ENCODE peak calls at places on chromosomes 5 and 9, in nine cellular contexts. A is RPMI8226, W is Peyer's patch, R is cerebellar cortex, P is T-helper 2 cell, V is GM23248, E is H7, L is naive B cell, Z is NCI-H1694 treated with DMSO at 0.1 percent for 48 hours. D is an unnamed sample.

GRCh38 chr5:132671000-132671399 is 2.8 kb upstream of the IL4 start:
- DNase-seq in A (no peak), W (no peak), R (no peak), P (no peak), V (no peak), E (no peak), L (no peak), Z (no peak), D (no peak)

GRCh38 chr5:147836439-147836838 is 5.0 kb upstream of the SPINK1 start:
- DNase-seq in A (no peak), W (no peak), R (no peak), P (no peak), V (no peak), E (no peak), L (no peak), Z (no peak), D (no peak)

GRCh38 chr5:154487541-154487940 is 9.5 kb upstream of the HAND1 start:
- DNase-seq in A (no peak), W (no peak), R (no peak), P (peak; percentile 75), V (no peak), E (no peak), L (no peak), Z (no peak), D (no peak)

GRCh38 chr5:1523793-1524480 is at the start of gene LPCAT1:
- DNase-seq in A (peak; percentile 89), W (peak; percentile 89), R (peak; percentile 62), P (peak; percentile 87), V (peak; percentile 91), E (peak; percentile 97), L (peak; percentile 84), Z (peak; percentile 75), D (peak; percentile 88)

GRCh38 chr5:77483662-77484061 is 8.5 kb downstream of the WDR41 start:
- DNase-seq in A (no peak), W (no peak), R (no peak), P (no peak), V (no peak), E (no peak), L (no peak), Z (no peak), D (no peak)

GRCh38 chr9:72996684-72997314 is 43.9 kb upstream of the ALDH1A1 start:
- DNase-seq in A (no peak), W (no peak), R (no peak), P (no peak), V (peak; percentile 48), E (no peak), L (no peak), Z (no peak), D (no peak)

GRCh38 chr9:134970719-134971118 is 53.0 kb upstream of the FCN1 start:
- DNase-seq in A (peak; percentile 42), W (no peak), R (no peak), P (no peak), V (no peak), E (no peak), L (no peak), Z (no peak), D (no peak)

GRCh38 chr5:37400501-37400900 is 21.4 kb downstream of the WDR70 start:
- DNase-seq in A (no peak), W (no peak), R (no peak), P (no peak), V (no peak), E (no peak), L (no peak), Z (no peak), D (no peak)

GRCh38 chr5:106094128-106094726 is 1576.5 kb downstream of the EFNA5 start:
- DNase-seq in A (peak; percentile 10), W (no peak), R (no peak), P (no peak), V (peak; percentile 44), E (no peak), L (no peak), Z (peak; percentile 86), D (no peak)

GRCh38 chr5:172736524-172737135 is 34.4 kb downstream of the DUSP1 start:
- DNase-seq in A (no peak), W (no peak), R (peak; percentile 16), P (no peak), V (peak; percentile 45), E (no peak), L (no peak), Z (no peak), D (no peak)